ENCODE peak calls at places on chromosomes 12 and 14, in ten cellular contexts. One of them, this sample, is unnamed.
A peak's percentile ranks its signal among the peaks of the same experiment; 100 is the strongest.

GRCh38 chr12:122081697-122082221 is 3.2 kb downstream of the MLXIP start:
- DNase-seq in substantia nigra: no peak
- DNase-seq in A549: no peak
- DNase-seq in astrocyte: no peak
- DNase-seq in breast epithelium: no peak
- DNase-seq in upper lobe of right lung: peak; percentile 67
- DNase-seq in aorta: peak; percentile 64
- DNase-seq in psoas muscle: no peak
- DNase-seq in GM23338: no peak
- DNase-seq in keratinocyte: no peak
- DNase-seq in this sample: no peak

GRCh38 chr12:122980192-122981035 is at the start of gene ARL6IP4:
- DNase-seq in substantia nigra: no peak
- DNase-seq in A549: peak; percentile 76
- DNase-seq in astrocyte: peak; percentile 36
- DNase-seq in breast epithelium: peak; percentile 46
- DNase-seq in upper lobe of right lung: peak; percentile 89
- DNase-seq in aorta: peak; percentile 89
- DNase-seq in psoas muscle: peak; percentile 81
- DNase-seq in GM23338: peak; percentile 79
- DNase-seq in keratinocyte: no peak
- DNase-seq in this sample: no peak

GRCh38 chr12:68613209-68613904 is 2.7 kb downstream of the RAP1B start:
- DNase-seq in substantia nigra: no peak
- DNase-seq in A549: no peak
- DNase-seq in astrocyte: no peak
- DNase-seq in breast epithelium: no peak
- DNase-seq in upper lobe of right lung: no peak
- DNase-seq in aorta: no peak
- DNase-seq in psoas muscle: no peak
- DNase-seq in GM23338: no peak
- DNase-seq in keratinocyte: no peak
- DNase-seq in this sample: no peak

GRCh38 chr12:27284021-27284420 is 39.9 kb downstream of the STK38L start:
- DNase-seq in substantia nigra: no peak
- DNase-seq in A549: no peak
- DNase-seq in astrocyte: no peak
- DNase-seq in breast epithelium: no peak
- DNase-seq in upper lobe of right lung: no peak
- DNase-seq in aorta: no peak
- DNase-seq in psoas muscle: no peak
- DNase-seq in GM23338: no peak
- DNase-seq in keratinocyte: no peak
- DNase-seq in this sample: no peak

GRCh38 chr12:96233941-96234461 is 39.8 kb downstream of the ELK3 start:
- DNase-seq in substantia nigra: peak; percentile 80
- DNase-seq in A549: no peak
- DNase-seq in astrocyte: peak; percentile 97
- DNase-seq in breast epithelium: peak; percentile 96
- DNase-seq in upper lobe of right lung: peak; percentile 74
- DNase-seq in aorta: peak; percentile 97
- DNase-seq in psoas muscle: peak; percentile 95
- DNase-seq in GM23338: no peak
- DNase-seq in keratinocyte: no peak
- DNase-seq in this sample: no peak

GRCh38 chr12:19190292-19191031 is 60.9 kb downstream of the PLEKHA5 start:
- DNase-seq in substantia nigra: no peak
- DNase-seq in A549: no peak
- DNase-seq in astrocyte: peak; percentile 74
- DNase-seq in breast epithelium: no peak
- DNase-seq in upper lobe of right lung: no peak
- DNase-seq in aorta: no peak
- DNase-seq in psoas muscle: no peak
- DNase-seq in GM23338: no peak
- DNase-seq in keratinocyte: no peak
- DNase-seq in this sample: no peak

GRCh38 chr14:90302529-90303303 is 29.0 kb downstream of the NRDE2 start:
- DNase-seq in substantia nigra: no peak
- DNase-seq in A549: no peak
- DNase-seq in astrocyte: no peak
- DNase-seq in breast epithelium: no peak
- DNase-seq in upper lobe of right lung: no peak
- DNase-seq in aorta: no peak
- DNase-seq in psoas muscle: no peak
- DNase-seq in GM23338: peak; percentile 57
- DNase-seq in keratinocyte: no peak
- DNase-seq in this sample: no peak

GRCh38 chr12:25781223-25781622 is 177.3 kb upstream of the RASSF8 start:
- DNase-seq in substantia nigra: no peak
- DNase-seq in A549: no peak
- DNase-seq in astrocyte: no peak
- DNase-seq in breast epithelium: no peak
- DNase-seq in upper lobe of right lung: no peak
- DNase-seq in aorta: no peak
- DNase-seq in psoas muscle: no peak
- DNase-seq in GM23338: no peak
- DNase-seq in keratinocyte: no peak
- DNase-seq in this sample: no peak

GRCh38 chr14:77638738-77639137 is 22.3 kb upstream of the SPTLC2 start:
- DNase-seq in substantia nigra: no peak
- DNase-seq in A549: no peak
- DNase-seq in astrocyte: peak; percentile 94
- DNase-seq in breast epithelium: no peak
- DNase-seq in upper lobe of right lung: no peak
- DNase-seq in aorta: no peak
- DNase-seq in psoas muscle: no peak
- DNase-seq in GM23338: no peak
- DNase-seq in keratinocyte: peak; percentile 56
- DNase-seq in this sample: no peak

GRCh38 chr14:82403972-82404371 is 870.3 kb upstream of the SEL1L start:
- DNase-seq in substantia nigra: no peak
- DNase-seq in A549: no peak
- DNase-seq in astrocyte: no peak
- DNase-seq in breast epithelium: no peak
- DNase-seq in upper lobe of right lung: no peak
- DNase-seq in aorta: no peak
- DNase-seq in psoas muscle: no peak
- DNase-seq in GM23338: no peak
- DNase-seq in keratinocyte: no peak
- DNase-seq in this sample: no peak

GRCh38 chr12:131827961-131828534 is at the start of gene MMP17:
- DNase-seq in substantia nigra: no peak
- DNase-seq in A549: peak; percentile 56
- DNase-seq in astrocyte: peak; percentile 30
- DNase-seq in breast epithelium: no peak
- DNase-seq in upper lobe of right lung: peak; percentile 66
- DNase-seq in aorta: peak; percentile 82
- DNase-seq in psoas muscle: peak; percentile 79
- DNase-seq in GM23338: peak; percentile 94
- DNase-seq in keratinocyte: no peak
- DNase-seq in this sample: no peak

GRCh38 chr14:77763978-77764377 is 3.0 kb upstream of the SNW1 start:
- DNase-seq in substantia nigra: no peak
- DNase-seq in A549: no peak
- DNase-seq in astrocyte: no peak
- DNase-seq in breast epithelium: no peak
- DNase-seq in upper lobe of right lung: no peak
- DNase-seq in aorta: no peak
- DNase-seq in psoas muscle: no peak
- DNase-seq in GM23338: no peak
- DNase-seq in keratinocyte: no peak
- DNase-seq in this sample: no peak

GRCh38 chr12:43742106-43742505 is 16.5 kb downstream of the PUS7L start:
- DNase-seq in substantia nigra: no peak
- DNase-seq in A549: no peak
- DNase-seq in astrocyte: peak; percentile 91
- DNase-seq in breast epithelium: no peak
- DNase-seq in upper lobe of right lung: no peak
- DNase-seq in aorta: no peak
- DNase-seq in psoas muscle: no peak
- DNase-seq in GM23338: no peak
- DNase-seq in keratinocyte: no peak
- DNase-seq in this sample: no peak

GRCh38 chr12:98754095-98754494 is 109.0 kb downstream of the APAF1 start:
- DNase-seq in substantia nigra: no peak
- DNase-seq in A549: peak; percentile 87
- DNase-seq in astrocyte: peak; percentile 88
- DNase-seq in breast epithelium: no peak
- DNase-seq in upper lobe of right lung: no peak
- DNase-seq in aorta: no peak
- DNase-seq in psoas muscle: no peak
- DNase-seq in GM23338: no peak
- DNase-seq in keratinocyte: no peak
- DNase-seq in this sample: no peak

GRCh38 chr14:95470942-95471499 is 45.4 kb downstream of the SYNE3 start:
- DNase-seq in substantia nigra: no peak
- DNase-seq in A549: no peak
- DNase-seq in astrocyte: no peak
- DNase-seq in breast epithelium: no peak
- DNase-seq in upper lobe of right lung: no peak
- DNase-seq in aorta: peak; percentile 43
- DNase-seq in psoas muscle: peak; percentile 42
- DNase-seq in GM23338: no peak
- DNase-seq in keratinocyte: no peak
- DNase-seq in this sample: no peak

GRCh38 chr14:95474486-95474885 is 42.0 kb downstream of the SYNE3 start:
- DNase-seq in substantia nigra: no peak
- DNase-seq in A549: no peak
- DNase-seq in astrocyte: no peak
- DNase-seq in breast epithelium: no peak
- DNase-seq in upper lobe of right lung: no peak
- DNase-seq in aorta: no peak
- DNase-seq in psoas muscle: peak; percentile 24
- DNase-seq in GM23338: no peak
- DNase-seq in keratinocyte: no peak
- DNase-seq in this sample: no peak

GRCh38 chr14:95469134-95469481 is 47.3 kb downstream of the SYNE3 start:
- DNase-seq in substantia nigra: no peak
- DNase-seq in A549: no peak
- DNase-seq in astrocyte: no peak
- DNase-seq in breast epithelium: no peak
- DNase-seq in upper lobe of right lung: no peak
- DNase-seq in aorta: peak; percentile 31
- DNase-seq in psoas muscle: no peak
- DNase-seq in GM23338: no peak
- DNase-seq in keratinocyte: no peak
- DNase-seq in this sample: no peak

GRCh38 chr14:95472819-95473251 is 43.6 kb downstream of the SYNE3 start:
- DNase-seq in substantia nigra: no peak
- DNase-seq in A549: no peak
- DNase-seq in astrocyte: no peak
- DNase-seq in breast epithelium: no peak
- DNase-seq in upper lobe of right lung: no peak
- DNase-seq in aorta: peak; percentile 71
- DNase-seq in psoas muscle: peak; percentile 74
- DNase-seq in GM23338: no peak
- DNase-seq in keratinocyte: no peak
- DNase-seq in this sample: no peak

GRCh38 chr14:95471526-95472304 is 44.7 kb downstream of the SYNE3 start:
- DNase-seq in substantia nigra: no peak
- DNase-seq in A549: no peak
- DNase-seq in astrocyte: no peak
- DNase-seq in breast epithelium: no peak
- DNase-seq in upper lobe of right lung: no peak
- DNase-seq in aorta: peak; percentile 33
- DNase-seq in psoas muscle: no peak
- DNase-seq in GM23338: no peak
- DNase-seq in keratinocyte: no peak
- DNase-seq in this sample: no peak
- H3K27ac ChIP-seq in substantia nigra: no peak overlapping the region
- H3K27ac ChIP-seq in A549: no peak overlapping the region
- H3K27ac ChIP-seq in astrocyte: no peak overlapping the region
- H3K27ac ChIP-seq in breast epithelium: peak overlapping the region; percentile 11
- H3K27ac ChIP-seq in upper lobe of right lung: no peak overlapping the region
- H3K27ac ChIP-seq in aorta: no peak overlapping the region
- H3K27ac ChIP-seq in psoas muscle: no peak overlapping the region
- H3K27ac ChIP-seq in GM23338: no peak overlapping the region
- H3K27ac ChIP-seq in keratinocyte: no peak overlapping the region
- H3K27ac ChIP-seq in this sample: peak overlapping the region; percentile 41

DNA sequence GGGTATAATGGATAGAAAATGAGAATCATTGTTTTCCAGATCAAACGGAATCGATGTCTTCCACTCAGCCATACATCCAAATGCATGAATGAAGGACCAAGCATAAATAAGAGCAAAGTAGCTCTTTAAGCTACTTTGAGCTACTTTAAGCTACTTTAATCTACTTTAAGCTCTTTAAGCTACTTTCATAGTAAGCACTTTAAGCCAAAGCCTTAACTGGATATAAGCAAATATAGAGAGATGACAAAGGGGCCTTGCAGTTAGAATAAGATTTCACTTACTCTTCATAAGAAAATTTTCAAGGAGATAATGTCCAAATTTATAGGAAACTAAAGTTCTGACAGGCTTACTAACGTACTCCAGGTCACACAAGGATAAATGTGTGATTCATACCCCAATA is 355.6 kb upstream of the KITLG start:
- DNase-seq in substantia nigra: no peak
- DNase-seq in A549: no peak
- DNase-seq in astrocyte: peak; percentile 10
- DNase-seq in breast epithelium: no peak
- DNase-seq in upper lobe of right lung: no peak
- DNase-seq in aorta: no peak
- DNase-seq in psoas muscle: no peak
- DNase-seq in GM23338: no peak
- DNase-seq in keratinocyte: no peak
- DNase-seq in this sample: no peak
- H3K27ac ChIP-seq in substantia nigra: no peak overlapping the region
- H3K27ac ChIP-seq in A549: no peak overlapping the region
- H3K27ac ChIP-seq in astrocyte: no peak overlapping the region
- H3K27ac ChIP-seq in breast epithelium: no peak overlapping the region
- H3K27ac ChIP-seq in upper lobe of right lung: no peak overlapping the region
- H3K27ac ChIP-seq in aorta: no peak overlapping the region
- H3K27ac ChIP-seq in psoas muscle: no peak overlapping the region
- H3K27ac ChIP-seq in GM23338: no peak overlapping the region
- H3K27ac ChIP-seq in keratinocyte: no peak overlapping the region
- H3K27ac ChIP-seq in this sample: no peak overlapping the region

DNA sequence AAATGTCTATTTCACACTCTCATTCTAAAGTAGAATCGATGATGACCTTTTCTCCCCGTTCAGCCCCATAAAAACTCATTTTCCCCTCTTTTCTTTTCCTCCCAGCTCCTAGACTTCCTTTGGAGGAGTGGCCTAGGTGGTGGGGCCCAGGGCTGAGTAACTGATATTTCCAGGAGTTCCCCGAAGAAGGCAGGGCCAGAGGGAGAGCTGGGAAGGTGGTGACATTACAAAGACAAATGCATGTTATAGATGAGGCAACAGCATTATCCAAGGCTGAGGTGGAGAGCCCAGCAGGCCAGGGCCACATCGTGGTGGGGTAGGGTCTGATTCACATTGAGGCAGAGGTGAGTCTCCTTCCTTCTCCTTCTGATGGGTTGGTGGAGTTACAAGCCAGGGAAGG is 22.2 kb upstream of the HDAC7 start:
- DNase-seq in substantia nigra: no peak
- DNase-seq in A549: no peak
- DNase-seq in astrocyte: no peak
- DNase-seq in breast epithelium: no peak
- DNase-seq in upper lobe of right lung: peak; percentile 2
- DNase-seq in aorta: no peak
- DNase-seq in psoas muscle: no peak
- DNase-seq in GM23338: no peak
- DNase-seq in keratinocyte: no peak
- DNase-seq in this sample: no peak
- H3K27ac ChIP-seq in substantia nigra: no peak overlapping the region
- H3K27ac ChIP-seq in A549: no peak overlapping the region
- H3K27ac ChIP-seq in astrocyte: no peak overlapping the region
- H3K27ac ChIP-seq in breast epithelium: no peak overlapping the region
- H3K27ac ChIP-seq in upper lobe of right lung: no peak overlapping the region
- H3K27ac ChIP-seq in aorta: no peak overlapping the region
- H3K27ac ChIP-seq in psoas muscle: no peak overlapping the region
- H3K27ac ChIP-seq in GM23338: no peak overlapping the region
- H3K27ac ChIP-seq in keratinocyte: no peak overlapping the region
- H3K27ac ChIP-seq in this sample: no peak overlapping the region

GRCh38 chr12:106110626-106111300 is 28.0 kb downstream of the NUAK1 start:
- DNase-seq in substantia nigra: no peak
- DNase-seq in A549: no peak
- DNase-seq in astrocyte: no peak
- DNase-seq in breast epithelium: no peak
- DNase-seq in upper lobe of right lung: no peak
- DNase-seq in aorta: no peak
- DNase-seq in psoas muscle: no peak
- DNase-seq in GM23338: no peak
- DNase-seq in keratinocyte: no peak
- DNase-seq in this sample: no peak
- H3K27ac ChIP-seq in substantia nigra: peak overlapping the region; percentile 12
- H3K27ac ChIP-seq in A549: peak overlapping the region; percentile 87
- H3K27ac ChIP-seq in astrocyte: no peak overlapping the region
- H3K27ac ChIP-seq in breast epithelium: no peak overlapping the region
- H3K27ac ChIP-seq in upper lobe of right lung: peak overlapping the region; percentile 21
- H3K27ac ChIP-seq in aorta: peak overlapping the region; percentile 56
- H3K27ac ChIP-seq in psoas muscle: no peak overlapping the region
- H3K27ac ChIP-seq in GM23338: peak overlapping the region; percentile 88
- H3K27ac ChIP-seq in keratinocyte: no peak overlapping the region
- H3K27ac ChIP-seq in this sample: peak overlapping the region; percentile 5